ENCODE peak calls at places on chromosomes 11 and 22, in four cellular contexts. X is IMR-90, F is H1, C is GM12878. N is an unnamed sample.

GRCh38 chr22:44876921-44877320 is 124.5 kb downstream of the ARHGAP8 start:
- DNase-seq in X (no peak), F (no peak), C (no peak), N (no peak)

GRCh38 chr11:96869207-96869606 is 479.4 kb downstream of the JRKL start:
- DNase-seq in X (no peak), F (no peak), C (no peak), N (no peak)

GRCh38 chr11:43579171-43579918 is 101.2 kb upstream of the HSD17B12 start:
- DNase-seq in X (peak; percentile 42), F (peak; percentile 86), C (no peak), N (peak; percentile 41)

GRCh38 chr22:50208939-50209892 is 8.4 kb downstream of the SELENOO start:
- DNase-seq in X (no peak), F (no peak), C (no peak), N (no peak)

GRCh38 chr11:122797651-122798050 is 40.6 kb upstream of the CRTAM start:
- DNase-seq in X (no peak), F (no peak), C (no peak), N (no peak)

GRCh38 chr22:39276461-39277134 is 31.8 kb upstream of the PDGFB start:
- DNase-seq in X (no peak), F (no peak), C (no peak), N (no peak)

GRCh38 chr11:13314676-13315394 is 37.2 kb downstream of the BMAL1 start:
- DNase-seq in X (peak; percentile 28), F (no peak), C (no peak), N (no peak)

GRCh38 chr22:41557401-41558240 is 3.2 kb upstream of the CSDC2 start:
- DNase-seq in X (peak; percentile 94), F (peak; percentile 58), C (no peak), N (peak; percentile 44)

GRCh38 chr11:65366340-65366773 is 11.8 kb downstream of the TIGD3 start:
- DNase-seq in X (peak; percentile 86), F (no peak), C (no peak), N (peak; percentile 83)

GRCh38 chr11:134746609-134747008 is 334.6 kb upstream of the B3GAT1 start:
- DNase-seq in X (no peak), F (no peak), C (no peak), N (no peak)

GRCh38 chr11:134750619-134751018 is 338.6 kb upstream of the B3GAT1 start:
- DNase-seq in X (no peak), F (no peak), C (no peak), N (no peak)

GRCh38 chr11:134751825-134752224 is 339.8 kb upstream of the B3GAT1 start:
- DNase-seq in X (no peak), F (no peak), C (no peak), N (no peak)

GRCh38 chr11:134751161-134751560 is 339.1 kb upstream of the B3GAT1 start:
- DNase-seq in X (no peak), F (no peak), C (no peak), N (no peak)

DNA sequence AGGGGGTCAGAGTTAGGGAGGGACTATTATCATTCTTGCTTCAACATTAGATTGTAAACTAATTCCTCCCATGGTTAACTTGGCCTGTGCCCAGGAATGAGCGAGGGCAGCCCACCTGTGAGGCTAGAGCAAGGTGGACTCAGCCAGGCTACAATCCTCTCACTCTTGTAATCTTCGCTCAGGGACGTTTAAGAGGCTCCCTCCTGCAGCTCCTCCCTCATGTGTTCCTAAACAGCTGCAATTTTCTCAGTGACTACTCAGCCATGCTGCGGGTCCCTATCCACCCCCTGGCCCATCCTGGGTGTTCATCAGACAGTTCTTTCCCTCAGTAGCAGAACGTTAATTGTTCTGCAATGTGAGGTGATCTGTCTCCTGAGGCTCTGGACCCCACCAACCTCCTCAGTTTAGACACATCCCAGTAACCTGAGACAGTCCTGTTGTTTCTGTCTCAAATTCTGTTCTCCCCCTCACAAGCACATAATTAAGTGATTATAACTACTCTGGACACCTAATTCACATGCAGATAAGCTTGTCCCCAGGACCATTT is 337.1 kb upstream of the B3GAT1 start:
- DNase-seq in X (no peak), F (peak; percentile 38), C (no peak), N (no peak)
- H3K4me3 ChIP-seq in X (no peak overlapping the region), F (no peak overlapping the region), C (no peak overlapping the region), N (no peak overlapping the region)

DNA sequence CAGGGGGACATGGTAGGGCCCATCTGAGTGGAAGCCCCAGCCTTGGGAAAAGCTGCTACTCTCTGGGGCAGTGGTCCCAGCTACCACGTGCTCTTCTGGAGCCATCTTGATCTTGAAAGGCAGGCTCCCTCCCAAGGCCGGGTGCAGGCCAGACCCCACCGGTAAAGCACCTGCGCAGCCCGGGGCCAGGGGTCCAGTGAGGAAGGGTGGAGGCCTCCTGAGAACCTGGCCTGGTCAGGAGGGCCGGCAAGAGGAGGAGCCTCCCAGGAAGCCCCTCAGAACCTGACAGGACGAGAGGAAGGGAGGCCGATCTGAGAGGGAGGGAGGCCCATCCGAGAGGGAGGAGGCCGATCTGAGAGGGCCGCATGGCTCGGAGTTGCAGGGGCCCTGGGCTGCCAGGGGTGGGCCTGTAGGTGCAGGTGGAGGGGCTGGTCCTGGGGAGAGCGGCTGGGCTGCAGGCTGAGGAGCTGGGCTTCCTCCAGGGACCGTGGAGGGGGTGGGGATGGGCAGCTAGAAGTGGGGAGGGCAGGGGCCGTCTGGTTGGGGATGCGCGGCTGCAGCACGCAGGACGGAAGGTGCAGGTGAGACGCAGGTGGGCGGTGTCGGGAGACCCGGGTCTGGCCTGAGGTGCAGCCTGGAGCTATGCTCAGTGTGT is 529 bp downstream of the GRAMD4 start:
- DNase-seq in X (no peak), F (no peak), C (no peak), N (no peak)
- H3K4me1 ChIP-seq in X (peaks cover 4% of the 10 kb centered on the region), F (no peaks in the 10 kb centered on the region), C (no peaks in the 10 kb centered on the region), N (peaks cover 52% of the 10 kb centered on the region)

DNA sequence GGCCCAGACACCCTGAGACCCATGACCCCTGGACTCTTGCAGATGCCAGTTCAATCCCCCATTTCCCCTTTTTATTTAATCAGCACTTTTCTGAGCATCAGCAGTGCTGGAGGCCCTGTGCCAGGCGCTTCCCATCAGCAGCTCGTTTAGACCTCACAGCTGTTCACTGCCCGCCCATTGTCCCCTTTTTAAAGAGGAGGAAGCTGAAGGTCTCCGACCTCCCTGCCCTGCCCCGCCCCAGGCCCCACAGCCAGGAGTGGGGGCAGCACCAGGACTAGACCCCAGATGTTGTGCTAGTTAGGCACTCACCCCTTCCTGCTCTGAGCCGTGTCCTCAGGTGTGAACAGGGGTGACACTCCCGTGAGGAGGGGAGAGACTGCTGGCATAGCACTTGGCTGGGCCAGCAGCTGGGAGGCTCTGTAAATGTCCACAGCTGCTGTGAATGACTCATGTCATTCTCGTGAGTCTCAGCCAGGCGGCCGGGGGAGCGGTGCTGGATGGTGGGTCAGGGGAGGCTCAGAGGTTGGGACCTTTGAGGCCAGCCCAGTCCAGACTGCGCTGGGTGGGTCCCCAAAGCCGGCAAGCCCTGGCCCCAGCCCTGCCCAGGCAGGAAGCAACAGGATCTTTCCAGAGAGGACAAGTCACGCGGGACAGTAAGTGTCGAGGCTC is 19.9 kb downstream of the EMID1 start:
- DNase-seq in X (peak; percentile 42), F (no peak), C (no peak), N (no peak)
- TF ChIP-seq CHD1 in X (no peak), F (no peak), C (no peak), N (no peak)

DNA sequence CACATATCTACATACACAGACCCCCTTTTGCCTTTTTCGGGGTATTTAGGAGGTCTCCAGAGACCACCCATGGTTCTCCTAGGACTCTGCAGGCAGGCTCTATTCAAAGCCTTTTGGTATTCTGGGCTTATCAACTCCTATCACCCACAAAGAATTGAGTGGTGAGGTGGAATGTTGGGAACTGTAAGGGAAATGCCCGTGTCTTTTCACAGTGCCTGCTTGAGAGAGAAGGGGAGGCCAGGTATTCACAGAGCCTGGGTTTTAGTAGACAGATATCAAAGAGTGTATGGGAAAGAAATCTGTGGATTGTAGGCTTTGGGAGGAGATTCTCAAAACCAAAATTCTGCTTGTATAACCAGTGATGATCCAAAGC is 44.0 kb upstream of the CSNK2A3 start:
- DNase-seq in X (peak; percentile 16), F (no peak), C (no peak), N (no peak)
- H3K4me3 ChIP-seq in X (no peak overlapping the region), F (no peak overlapping the region), C (no peak overlapping the region), N (no peak overlapping the region)

GRCh38 chr22:35971418-35972119 is 57.1 kb downstream of the RBFOX2 start:
- DNase-seq in X (peak; percentile 93), F (no peak), C (no peak), N (no peak)
- H3K4me1 ChIP-seq in X (peaks cover 34% of the 10 kb centered on the region), F (no peaks in the 10 kb centered on the region), C (no peaks in the 10 kb centered on the region), N (peaks cover 3% of the 10 kb centered on the region)

GRCh38 chr11:32885556-32885955 is 7.1 kb upstream of the QSER1 start:
- DNase-seq in X (no peak), F (no peak), C (no peak), N (no peak)
- TF ChIP-seq CHD1 in X (no peak), F (no peak), C (no peak), N (no peak)

GRCh38 chr11:119341222-119342022 is 739 bp upstream of the C1QTNF5 start:
- DNase-seq in X (no peak), F (no peak), C (no peak), N (no peak)
- H3K4me3 ChIP-seq in X (no peak overlapping the region), F (peak overlapping the region; percentile 22), C (no peak overlapping the region), N (no peak overlapping the region)